ENCODE peak calls at places on chromosomes 6 and 20, in five cellular contexts. W is A549, R is sigmoid colon, T is transverse colon, G is Peyer's patch. C is an unnamed sample.

GRCh38 chr6:111692327-111693164 is 86.9 kb upstream of the TRAF3IP2 start:
- DNase-seq in G (peak; percentile 61), R (peak; percentile 69), T (peak; percentile 59), W (no peak), C (no peak)

GRCh38 chr20:12591949-12592470 is 416.8 kb upstream of the SPTLC3 start:
- DNase-seq in G (no peak), T (no peak), W (no peak), R (no peak), C (no peak)

GRCh38 chr6:135270676-135271536 is 89.8 kb downstream of the MYB start:
- DNase-seq in W (no peak), G (peak; percentile 75), T (peak; percentile 83), R (no peak), C (no peak)

GRCh38 chr20:47527004-47527800 is 25.5 kb downstream of the NCOA3 start:
- DNase-seq in R (no peak), G (no peak), T (no peak), W (no peak), C (no peak)

GRCh38 chr6:133837801-133838349 is 51.0 kb upstream of the TCF21 start:
- DNase-seq in G (peak; percentile 85), R (no peak), W (peak; percentile 81), T (peak; percentile 68), C (peak; percentile 42)

GRCh38 chr20:32326507-32326851 is 31.7 kb upstream of the ASXL1 start:
- DNase-seq in G (no peak), W (peak; percentile 36), R (no peak), T (no peak), C (no peak)

GRCh38 chr6:97077380-97077779 is 152.9 kb downstream of the KLHL32 start:
- DNase-seq in G (no peak), T (no peak), R (no peak), W (no peak), C (no peak)

GRCh38 chr6:14894105-14894504 is 351.8 kb upstream of the JARID2 start:
- DNase-seq in G (no peak), R (no peak), W (no peak), T (no peak), C (no peak)

GRCh38 chr20:50244352-50245149 is 53.9 kb downstream of the CEBPB start:
- DNase-seq in R (no peak), T (no peak), W (no peak), G (no peak), C (no peak)

GRCh38 chr20:50242548-50242862 is 51.9 kb downstream of the CEBPB start:
- DNase-seq in G (no peak), R (no peak), W (no peak), T (no peak), C (no peak)

GRCh38 chr20:50242178-50242514 is 51.5 kb downstream of the CEBPB start:
- DNase-seq in T (no peak), G (no peak), W (no peak), R (no peak), C (no peak)

GRCh38 chr20:50243610-50244351 is 53.2 kb downstream of the CEBPB start:
- DNase-seq in G (no peak), W (no peak), R (no peak), T (no peak), C (no peak)

GRCh38 chr20:50242863-50243609 is 52.4 kb downstream of the CEBPB start:
- DNase-seq in W (no peak), T (peak; percentile 76), R (no peak), G (peak; percentile 60), C (no peak)
- TF ChIP-seq POLR2A in W (no peak), T (no peak), R (no peak), G (no peak), C (no peak)

GRCh38 chr6:43171284-43172126 is 436 bp downstream of the SRF start:
- DNase-seq in W (no peak), T (peak; percentile 22), R (no peak), G (peak; percentile 51), C (no peak)

GRCh38 chr6:43174263-43175112 is 3.4 kb downstream of the SRF start:
- DNase-seq in R (peak; percentile 99), T (peak; percentile 98), G (peak; percentile 99), W (peak; percentile 96), C (peak; percentile 100)

GRCh38 chr6:43170452-43171283 is at the start of gene SRF:
- DNase-seq in G (peak; percentile 100), W (peak; percentile 98), R (peak; percentile 100), T (peak; percentile 100), C (peak; percentile 100)

GRCh38 chr6:43173496-43174262 is 2.6 kb downstream of the SRF start:
- DNase-seq in R (peak; percentile 70), T (no peak), G (no peak), W (no peak), C (no peak)

DNA sequence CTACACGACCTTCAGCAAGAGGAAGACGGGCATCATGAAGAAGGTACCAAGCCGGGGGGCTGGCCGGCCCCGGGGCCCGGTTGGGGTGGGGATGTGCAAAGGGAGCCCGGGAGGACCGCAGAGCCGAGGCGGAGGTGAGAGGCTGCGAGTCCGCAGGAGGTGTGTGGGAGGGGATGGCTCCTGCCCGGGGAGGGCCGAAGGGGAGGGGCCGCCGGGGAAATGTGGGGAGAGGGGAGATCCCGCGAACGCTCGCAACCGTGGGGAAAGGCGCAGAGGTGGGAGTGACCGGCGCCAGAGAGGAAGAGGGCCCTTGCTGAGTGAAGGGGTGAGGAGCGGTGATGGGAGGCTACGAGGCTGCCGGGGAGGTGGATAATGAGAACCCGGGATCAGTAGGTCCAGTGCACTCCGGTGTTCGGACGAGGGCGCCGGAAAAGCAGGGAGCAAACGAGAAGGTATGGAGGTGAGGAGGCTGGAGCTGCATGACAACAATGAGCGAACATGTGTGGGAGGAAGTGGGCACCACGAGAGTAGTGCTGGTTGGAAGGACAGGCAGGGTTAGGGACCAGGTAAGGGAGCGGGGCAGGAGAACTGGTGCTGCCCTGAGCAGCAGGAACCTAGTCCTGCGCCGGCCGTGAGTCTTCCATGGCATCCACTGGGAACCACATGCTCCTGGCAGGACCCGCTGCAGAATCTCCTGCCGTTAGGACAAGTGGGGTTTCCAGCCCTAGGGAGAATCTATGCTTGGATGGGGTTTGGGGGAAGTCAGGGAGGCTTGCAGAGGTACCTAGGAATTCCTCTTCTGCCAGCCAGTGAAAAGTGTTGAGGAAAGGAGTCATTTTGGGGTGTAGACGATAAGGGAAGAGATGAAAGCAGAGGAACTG is 1.3 kb downstream of the SRF start:
- DNase-seq in R (peak; percentile 79), W (peak; percentile 24), G (peak; percentile 66), T (peak; percentile 62), C (peak; percentile 61)
- TF ChIP-seq POLR2A in R (peak; percentile 18), W (no peak), G (no peak), T (peak; percentile 42), C (peak; percentile 19)

DNA sequence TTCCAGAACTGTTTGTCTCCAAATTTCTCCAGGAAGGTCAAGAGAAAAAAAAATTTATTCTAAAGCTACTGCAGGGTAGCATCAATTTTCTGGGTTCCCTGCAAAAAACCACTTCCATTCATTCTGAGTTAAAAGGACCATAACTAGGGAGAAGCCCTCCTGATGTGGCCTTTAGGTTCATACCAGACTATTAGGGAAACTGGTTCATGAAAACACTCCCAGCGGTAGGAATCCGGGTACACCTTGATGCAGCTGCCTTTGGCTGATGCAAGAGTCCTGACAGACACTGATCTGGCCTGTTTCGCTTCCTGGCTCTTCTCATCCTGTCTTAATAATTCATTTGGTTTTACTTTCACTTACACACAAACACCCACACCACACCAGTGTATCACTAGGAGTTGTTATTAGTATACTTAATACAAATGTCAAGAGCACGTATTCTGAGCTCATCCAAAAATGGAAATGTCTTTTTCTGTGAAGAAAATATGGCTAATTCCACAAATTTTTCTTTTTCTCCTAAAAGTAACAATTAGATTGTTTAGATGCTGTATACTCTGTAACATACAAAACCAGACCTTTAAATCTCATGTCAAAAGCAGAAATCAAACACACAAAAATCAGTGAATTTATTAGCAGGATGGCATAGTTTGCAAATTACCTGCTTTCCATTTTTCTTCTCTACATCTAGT is 38.4 kb upstream of the ARHGAP18 start:
- DNase-seq in R (no peak), T (peak; percentile 50), G (peak; percentile 73), W (no peak), C (no peak)
- TF ChIP-seq POLR2A in R (no peak), T (no peak), G (no peak), W (no peak), C (no peak)

GRCh38 chr6:43181942-43182860 is at the start of gene CUL9:
- DNase-seq in T (peak; percentile 90), R (peak; percentile 93), G (peak; percentile 94), W (peak; percentile 66), C (peak; percentile 87)
- TF ChIP-seq POLR2A in T (peak; percentile 77), R (peak; percentile 56), G (peak; percentile 57), W (peak; percentile 63), C (peak; percentile 59)

GRCh38 chr6:69664551-69664950 is 132.3 kb downstream of the LMBRD1 start:
- DNase-seq in W (no peak), T (no peak), G (no peak), R (no peak), C (no peak)
- TF ChIP-seq POLR2A in W (no peak), T (no peak), G (no peak), R (no peak), C (no peak)

GRCh38 chr20:53846640-53847039 is 223.8 kb downstream of the BCAS1 start:
- DNase-seq in R (no peak), T (no peak), G (no peak), W (no peak), C (no peak)
- TF ChIP-seq POLR2A in R (no peak), T (no peak), G (no peak), W (no peak), C (no peak)

GRCh38 chr20:37401930-37402675 is 56.2 kb downstream of the SRC start:
- DNase-seq in G (no peak), W (no peak), T (no peak), R (no peak), C (no peak)

GRCh38 chr20:37405351-37405897 is 59.5 kb downstream of the SRC start:
- DNase-seq in G (no peak), W (peak; percentile 61), R (no peak), T (no peak), C (no peak)

GRCh38 chr20:37406010-37406998 is 60.4 kb downstream of the SRC start:
- DNase-seq in R (no peak), G (peak; percentile 61), W (peak; percentile 66), T (peak; percentile 47), C (peak; percentile 72)

GRCh38 chr20:37403107-37404033 is 57.4 kb downstream of the SRC start:
- DNase-seq in R (no peak), G (no peak), T (no peak), W (no peak), C (no peak)

GRCh38 chr20:37404461-37404881 is 58.5 kb downstream of the SRC start:
- DNase-seq in W (peak; percentile 50), G (no peak), T (no peak), R (no peak), C (no peak)
- TF ChIP-seq POLR2A in W (no peak), G (no peak), T (no peak), R (no peak), C (no peak)

GRCh38 chr6:160344281-160344680 is 3.9 kb upstream of the SLC22A3 start:
- DNase-seq in R (no peak), W (no peak), T (no peak), G (no peak), C (no peak)

GRCh38 chr6:160349837-160350236 is 1.7 kb downstream of the SLC22A3 start:
- DNase-seq in R (no peak), W (no peak), T (peak; percentile 41), G (no peak), C (no peak)

GRCh38 chr6:160347259-160348208 is 644 bp upstream of the SLC22A3 start:
- DNase-seq in R (no peak), W (peak; percentile 60), T (peak; percentile 41), G (no peak), C (no peak)

GRCh38 chr6:160348209-160348551 is at the start of gene SLC22A3:
- DNase-seq in G (peak; percentile 56), R (peak; percentile 77), W (peak; percentile 42), T (peak; percentile 54), C (no peak)

GRCh38 chr6:160348552-160349441 is 619 bp downstream of the SLC22A3 start:
- DNase-seq in G (peak; percentile 64), T (peak; percentile 52), R (no peak), W (peak; percentile 44), C (no peak)
- TF ChIP-seq POLR2A in G (no peak), T (no peak), R (no peak), W (no peak), C (no peak)

C was measured in NB4.